ENCODE peak calls at places on chromosomes 16 and 17, in four cellular contexts. Q, H, K and Y are unnamed samples.

GRCh38 chr16:56589141-56590039 is at the start of gene MT3:
- DNase-seq in Q (no peak), H (no peak), K (no peak), Y (peak)

GRCh38 chr16:89584768-89585549 is 9.4 kb downstream of the CPNE7 start:
- DNase-seq in K (no peak), H (no peak), Q (no peak), Y (no peak)

GRCh38 chr17:40422990-40423611 is 5.4 kb upstream of the TOP2A start:
- DNase-seq in Q (peak), H (no peak), K (no peak), Y (peak)

GRCh38 chr17:76345377-76345945 is 8.3 kb downstream of the PRPSAP1 start:
- DNase-seq in K (peak), Q (no peak), H (no peak), Y (no peak)

GRCh38 chr17:9021158-9021984 is at the start of gene NTN1:
- DNase-seq in H (no peak), Q (peak), K (no peak), Y (no peak)

GRCh38 chr16:84191466-84191865 is 509 bp downstream of the ADAD2 start:
- DNase-seq in Q (no peak), H (no peak), K (no peak), Y (no peak)

GRCh38 chr16:21953541-21953902 is 361 bp downstream of the UQCRC2 start:
- DNase-seq in Q (no peak), K (no peak), H (no peak), Y (no peak)

GRCh38 chr17:48187867-48188608 is 80.5 kb downstream of the SNX11 start:
- DNase-seq in K (no peak), H (no peak), Q (no peak), Y (no peak)

GRCh38 chr17:16878084-16878483 is 93.8 kb downstream of the TNFRSF13B start:
- DNase-seq in K (no peak), H (no peak), Q (no peak), Y (no peak)

GRCh38 chr16:46908540-46909372 is 24.6 kb downstream of the GPT2 start:
- DNase-seq in Q (peak), H (no peak), K (peak), Y (peak)

GRCh38 chr17:40560592-40561293 is 4.5 kb downstream of the CCR7 start:
- DNase-seq in Q (peak), H (peak), K (no peak), Y (no peak)

GRCh38 chr16:23382279-23382678 is 70.7 kb downstream of the COG7 start:
- DNase-seq in K (no peak), Q (no peak), H (no peak), Y (no peak)

GRCh38 chr16:67842509-67843342 is 606 bp downstream of the THAP11 start:
- DNase-seq in Q (no peak), K (peak), H (no peak), Y (peak)

GRCh38 chr16:55480228-55480655 is 1.2 kb downstream of the MMP2 start:
- DNase-seq in H (no peak), K (no peak), Q (no peak), Y (no peak)

GRCh38 chr17:7060165-7060890 is 16.4 kb upstream of the SLC16A11 start:
- DNase-seq in H (no peak), K (peak), Q (peak), Y (peak)

GRCh38 chr17:55664287-55664686 is 58.4 kb downstream of the TMEM100 start:
- DNase-seq in K (no peak), Q (no peak), H (peak), Y (no peak)

GRCh38 chr17:6936370-6937028 is 59.4 kb upstream of the ALOX12 start:
- DNase-seq in Q (no peak), K (no peak), H (no peak), Y (no peak)

GRCh38 chr16:566475-567361 is at the start of gene NHLRC4:
- DNase-seq in Q (peak), K (peak), H (no peak), Y (no peak)

GRCh38 chr17:82177276-82177675 is 35.4 kb downstream of the CCDC57 start:
- DNase-seq in H (no peak), Q (no peak), K (no peak), Y (no peak)

GRCh38 chr17:55624789-55625433 is 97.8 kb downstream of the TMEM100 start:
- DNase-seq in K (no peak), Q (no peak), H (no peak), Y (no peak)

DNA sequence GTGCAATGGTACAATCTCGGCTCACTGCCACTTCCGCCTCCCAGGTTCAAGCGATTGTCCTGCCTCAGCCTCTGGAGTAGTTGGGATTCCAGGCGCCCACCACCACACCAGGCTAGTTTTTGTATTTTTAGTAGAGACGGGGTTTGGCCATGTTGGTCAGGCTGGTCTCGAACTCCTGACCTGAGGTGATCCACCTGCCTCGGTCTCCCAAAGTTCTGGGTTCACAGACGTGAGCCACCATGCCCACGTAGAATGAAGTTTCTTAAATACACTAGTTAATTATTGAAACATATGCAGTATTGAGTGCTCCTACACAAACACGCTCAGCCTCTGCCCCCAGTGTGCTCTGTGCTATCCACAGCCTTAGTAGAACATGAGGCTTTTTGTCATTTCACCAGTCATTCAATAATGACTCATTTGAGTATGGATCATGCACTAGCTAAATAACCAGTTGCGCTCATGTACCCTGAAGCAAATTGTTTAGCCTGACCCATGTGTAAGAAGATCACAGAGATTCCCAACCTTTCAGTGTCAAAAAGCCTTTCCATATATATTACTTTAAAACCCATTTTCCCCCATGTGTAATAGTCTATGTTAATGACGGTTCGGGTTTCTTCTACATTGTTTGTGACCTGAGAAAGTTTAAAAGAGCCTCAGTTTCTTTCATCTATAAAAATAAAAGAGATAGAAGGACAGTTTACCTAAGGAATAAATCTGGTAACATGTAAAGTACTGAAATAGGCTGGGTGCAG is 49.7 kb downstream of the TUBD1 start:
- DNase-seq in K (peak), H (peak), Q (peak), Y (peak)
- TF ChIP-seq RFX5 in K (no peak), H (no peak), Q (no peak), Y (no peak)

DNA sequence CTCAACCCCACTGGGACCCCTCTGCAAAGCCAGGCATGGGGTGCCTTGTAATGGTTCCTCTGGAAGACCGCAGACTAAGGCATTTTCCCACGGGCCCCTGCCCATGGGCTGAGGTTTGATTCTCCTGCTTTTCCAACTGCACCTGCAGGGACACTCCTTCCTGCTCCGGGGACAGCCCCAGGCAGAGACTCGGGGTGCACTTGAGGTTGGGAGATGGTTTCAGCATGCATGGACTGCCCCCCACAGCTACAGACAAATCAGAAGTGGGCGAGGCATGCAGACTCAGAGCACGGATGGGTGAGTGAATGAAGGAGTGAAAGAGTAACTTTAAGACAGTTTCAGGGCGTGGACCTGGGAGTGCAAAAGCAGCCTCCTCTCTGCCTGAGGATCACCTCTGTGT is 87.9 kb upstream of the RPL38 start:
- DNase-seq in H (no peak), Q (no peak), K (no peak), Y (no peak)
- TF ChIP-seq REST in H (no peak), Q (no peak), K (no peak), Y (no peak)

DNA sequence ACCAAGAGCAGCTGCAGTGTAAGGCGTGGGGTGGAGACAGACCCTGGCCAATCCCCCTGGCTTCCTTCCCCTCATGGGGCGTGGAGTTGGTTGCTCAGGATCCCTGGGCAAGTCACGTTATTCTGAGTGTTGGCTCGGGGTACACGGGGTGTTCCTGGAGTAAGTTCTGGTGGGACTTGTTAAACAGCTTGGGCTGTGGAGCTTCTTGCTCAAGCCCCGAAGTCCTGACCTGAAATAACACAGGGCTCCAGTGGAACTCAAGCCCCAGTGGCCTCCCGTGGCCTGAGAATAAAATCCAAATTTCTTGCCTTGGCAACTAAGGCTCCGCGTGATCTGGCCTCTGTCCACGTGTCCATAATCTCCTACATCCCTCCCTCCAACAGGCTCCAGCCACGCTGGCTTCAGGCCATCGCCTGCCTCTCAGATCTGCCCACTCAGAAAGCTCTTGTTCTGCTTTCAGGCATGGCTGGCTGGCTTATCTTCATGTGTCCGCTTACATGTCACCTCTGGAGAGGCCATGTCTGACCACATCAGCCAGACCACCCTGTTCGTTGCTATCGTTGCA is 49.3 kb upstream of the BCO1 start:
- DNase-seq in Q (no peak), K (no peak), H (no peak), Y (no peak)
- TF ChIP-seq MYC in Q (no peak), K (no peak), H (no peak), Y (no peak)

GRCh38 chr17:80870401-80870800 is 121.2 kb upstream of the CHMP6 start:
- DNase-seq in K (no peak), H (no peak), Q (no peak), Y (no peak)
- TF ChIP-seq RFX5 in K (no peak), H (no peak), Q (no peak), Y (no peak)

DNA sequence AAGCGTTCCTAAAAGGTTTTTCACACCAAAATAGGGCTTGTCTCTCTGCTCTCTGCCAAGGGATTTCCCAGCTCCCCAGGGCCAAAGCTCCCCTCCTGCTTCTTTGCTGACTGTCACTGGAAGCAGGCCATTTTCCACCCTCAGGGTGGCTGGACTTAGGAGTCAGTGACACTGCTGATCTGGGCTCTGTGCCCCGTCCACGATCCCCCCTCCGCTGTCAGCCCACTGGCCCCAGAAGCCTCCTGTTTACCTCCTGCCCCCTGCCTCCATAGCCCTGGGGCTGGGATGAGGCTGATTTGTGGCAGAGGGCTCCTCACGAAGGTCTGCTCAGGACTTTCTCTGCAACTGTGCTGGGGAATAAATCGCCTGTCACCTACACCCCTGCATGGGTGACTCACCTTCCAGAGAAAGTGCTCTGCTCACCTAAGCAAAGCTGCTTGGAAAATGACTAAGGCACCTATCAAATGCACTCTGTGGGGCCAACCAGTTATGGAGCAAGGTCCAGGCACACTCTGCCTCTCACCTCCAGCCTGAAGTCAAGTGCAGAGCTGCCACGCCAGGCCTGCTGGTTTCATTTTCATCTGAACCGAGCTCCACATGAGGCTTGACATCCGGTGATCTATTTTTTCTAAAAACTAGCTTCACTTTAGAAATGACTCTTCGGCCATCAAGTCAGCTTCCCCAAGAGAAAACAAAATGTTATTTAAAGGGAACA is 4.9 kb downstream of the MAP3K14 start:
- DNase-seq in H (no peak), Q (no peak), K (peak), Y (peak)
- TF ChIP-seq REST in H (no peak), Q (no peak), K (no peak), Y (no peak)

GRCh38 chr17:249236-249993 is 68.0 kb upstream of the DOC2B start:
- DNase-seq in Q (no peak), H (no peak), K (no peak), Y (no peak)
- TF ChIP-seq MYC in Q (no peak), H (no peak), K (no peak), Y (no peak)

DNA sequence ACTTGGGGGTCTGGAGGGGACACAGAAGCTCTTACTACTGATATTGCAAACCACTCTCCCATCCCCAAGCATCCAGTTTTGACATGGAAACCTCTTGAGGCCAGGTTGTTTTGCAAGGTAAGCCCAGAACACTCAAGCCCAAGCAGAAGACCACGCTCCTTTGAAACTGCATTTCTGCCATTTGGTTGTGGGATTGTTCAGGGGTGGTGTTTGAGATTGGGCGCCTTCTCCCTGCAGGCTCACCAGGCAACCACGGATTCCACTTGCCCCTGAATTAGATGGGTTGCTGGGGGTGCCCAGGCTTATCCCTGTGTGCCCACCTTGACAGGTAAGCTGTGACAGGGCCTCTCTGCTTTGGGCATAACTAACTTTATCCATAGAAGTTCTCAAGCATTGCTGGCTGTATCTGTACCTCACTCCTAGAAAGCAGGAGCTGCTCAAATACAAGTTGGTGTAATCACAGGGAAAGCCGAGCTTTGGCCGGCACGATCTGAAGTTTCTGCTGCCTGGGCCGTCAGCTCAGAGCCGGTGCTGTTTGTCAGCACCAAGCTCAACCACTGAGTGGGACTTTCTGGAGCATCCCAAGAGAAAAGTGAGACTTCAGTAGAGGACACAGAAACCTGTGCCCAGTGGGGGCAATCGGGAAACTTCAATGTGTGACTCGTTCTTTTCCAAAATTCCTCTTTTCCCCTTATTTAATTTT is 93.6 kb downstream of the CYLD start:
- DNase-seq in H (no peak), Q (no peak), K (no peak), Y (no peak)
- TF ChIP-seq RFX5 in H (no peak), Q (no peak), K (no peak), Y (no peak)

GRCh38 chr16:78879046-78879445 is 721.5 kb downstream of the MAF start:
- DNase-seq in H (no peak), Q (no peak), K (no peak), Y (no peak)

GRCh38 chr16:78882150-78882549 is 718.4 kb downstream of the MAF start:
- DNase-seq in K (no peak), Q (no peak), H (no peak), Y (no peak)

GRCh38 chr16:78874241-78874983 is 726.1 kb downstream of the MAF start:
- DNase-seq in H (no peak), Q (no peak), K (no peak), Y (no peak)

GRCh38 chr16:78878570-78878969 is 722.0 kb downstream of the MAF start:
- DNase-seq in H (no peak), K (no peak), Q (no peak), Y (no peak)

GRCh38 chr16:78877114-78877513 is 723.4 kb downstream of the MAF start:
- DNase-seq in Q (no peak), H (no peak), K (no peak), Y (no peak)
- TF ChIP-seq REST in Q (no peak), H (no peak), K (no peak), Y (no peak)

DNA sequence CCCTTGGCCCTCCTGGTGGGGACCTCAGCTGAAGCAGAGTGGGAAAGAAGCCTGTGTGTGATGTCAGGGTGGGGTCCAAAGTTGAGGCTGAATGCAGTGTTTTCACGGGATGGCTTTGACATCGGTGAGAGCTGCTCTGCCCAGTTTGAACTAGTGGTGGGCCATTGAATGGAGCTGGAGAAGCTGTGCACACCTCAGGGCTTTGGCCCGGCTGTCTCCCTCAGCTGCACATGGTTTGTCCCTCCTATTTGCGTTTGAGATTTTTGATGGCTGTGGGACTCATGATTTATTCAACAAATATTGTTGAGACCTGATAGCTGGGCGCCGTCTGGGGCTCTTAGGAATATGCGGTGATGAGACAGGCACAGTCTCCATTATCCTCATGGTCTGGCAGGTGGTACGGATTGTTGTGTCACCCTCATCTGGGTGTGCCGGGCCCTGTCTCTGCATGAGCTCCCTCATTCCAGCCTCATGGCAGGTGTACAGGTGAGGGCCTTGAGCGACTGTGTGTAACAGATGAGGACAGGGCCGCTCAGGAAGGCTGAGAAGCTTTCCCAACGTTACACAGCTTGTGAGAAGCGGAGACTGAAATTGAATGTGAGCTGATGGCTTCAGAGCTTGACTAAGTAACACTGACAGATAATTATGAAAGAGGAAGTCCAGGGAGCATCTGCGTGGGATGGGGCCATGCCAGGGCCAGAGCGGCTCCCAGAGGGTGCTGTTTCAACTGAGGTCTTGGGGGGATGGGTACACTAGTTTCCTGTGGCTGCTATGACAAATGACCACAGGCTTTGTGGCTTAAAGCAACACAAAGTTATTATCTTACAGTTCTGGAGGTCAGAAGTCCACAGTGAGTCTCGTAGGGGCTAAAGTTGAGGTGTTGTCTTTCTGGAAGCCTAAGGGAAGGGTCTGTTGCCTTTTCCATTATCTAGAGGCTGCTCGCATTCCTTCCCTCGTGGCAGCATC is 36.5 kb downstream of the CMIP start:
- DNase-seq in Q (peak), K (peak), H (peak), Y (no peak)
- TF ChIP-seq MYC in Q (no peak), K (peak), H (no peak), Y (no peak)

GRCh38 chr16:73337897-73338296 is 290.0 kb upstream of the ZFHX3 start:
- DNase-seq in H (no peak), Q (no peak), K (no peak), Y (no peak)
- TF ChIP-seq RFX5 in H (no peak), Q (no peak), K (no peak), Y (no peak)